ENCODE peak calls at places on chromosomes 2 and 18, in five cellular contexts. T is CD8-positive, alpha-beta T cell; C is astrocyte of the spinal cord; F is Panc1; V is IMR-90. E is an unnamed sample.

GRCh38 chr2:113240915-113241911 is 37.5 kb downstream of the PAX8 start:
- DNase-seq in V (peak; percentile 99), C (peak; percentile 98), T (no peak), F (peak; percentile 100), E (peak; percentile 99)

GRCh38 chr2:84849271-84849952 is 31.5 kb downstream of the TRABD2A start:
- DNase-seq in V (peak; percentile 60), T (no peak), C (no peak), F (no peak), E (peak; percentile 86)

GRCh38 chr2:177296047-177296446 is 31.5 kb upstream of the NFE2L2 start:
- DNase-seq in V (peak; percentile 31), C (peak; percentile 59), T (no peak), F (no peak), E (peak; percentile 57)

GRCh38 chr2:226124548-226125011 is 675.0 kb downstream of the IRS1 start:
- DNase-seq in T (no peak), V (peak; percentile 23), C (peak; percentile 33), F (no peak), E (no peak)

GRCh38 chr2:106982350-106982749 is 96.4 kb upstream of the ST6GAL2 start:
- DNase-seq in C (peak; percentile 43), T (no peak), V (peak; percentile 43), F (no peak), E (peak; percentile 81)

GRCh38 chr2:213995400-213996105 is 415.3 kb upstream of the VWC2L start:
- DNase-seq in F (peak; percentile 54), C (peak; percentile 86), V (peak; percentile 94), T (no peak), E (peak; percentile 95)

GRCh38 chr2:191545361-191545760 is 132.6 kb upstream of the NABP1 start:
- DNase-seq in T (no peak), F (no peak), V (no peak), C (no peak), E (no peak)

GRCh38 chr2:131015764-131016163 is 77.5 kb downstream of the FAM168B start:
- DNase-seq in T (no peak), V (no peak), C (no peak), F (no peak), E (no peak)

GRCh38 chr2:10530607-10531239 is 82.6 kb upstream of the ODC1 start:
- DNase-seq in F (no peak), T (no peak), C (no peak), V (no peak), E (no peak)

GRCh38 chr18:72866901-72867701 is 686 bp downstream of the NETO1 start:
- DNase-seq in F (no peak), T (no peak), C (peak; percentile 49), V (no peak), E (no peak)

GRCh38 chr2:30239308-30240161 is 8.2 kb downstream of the LBH start:
- DNase-seq in F (peak; percentile 36), C (peak; percentile 52), V (peak; percentile 67), T (peak; percentile 63), E (peak; percentile 69)

GRCh38 chr2:134225173-134225572 is 28.7 kb upstream of the MGAT5 start:
- DNase-seq in C (no peak), F (no peak), T (no peak), V (peak; percentile 54), E (no peak)

GRCh38 chr2:67103161-67103560 is 294.0 kb upstream of the ETAA1 start:
- DNase-seq in T (no peak), C (no peak), F (no peak), V (no peak), E (no peak)

GRCh38 chr2:64273524-64274398 is 129.5 kb upstream of the PELI1 start:
- DNase-seq in C (peak; percentile 87), F (no peak), V (peak; percentile 89), T (no peak), E (peak; percentile 97)

GRCh38 chr2:238518828-238519186 is 92.1 kb downstream of the ASB1 start:
- DNase-seq in C (no peak), V (no peak), T (no peak), F (no peak), E (no peak)

GRCh38 chr18:9403795-9404564 is 69.4 kb downstream of the TWSG1 start:
- DNase-seq in F (no peak), T (no peak), C (no peak), V (peak; percentile 22), E (no peak)
- H3K4me3 ChIP-seq in F (no peak overlapping the region), T (peak overlapping the region; percentile 27), C (no peak overlapping the region), V (no peak overlapping the region), E (no peak overlapping the region)

DNA sequence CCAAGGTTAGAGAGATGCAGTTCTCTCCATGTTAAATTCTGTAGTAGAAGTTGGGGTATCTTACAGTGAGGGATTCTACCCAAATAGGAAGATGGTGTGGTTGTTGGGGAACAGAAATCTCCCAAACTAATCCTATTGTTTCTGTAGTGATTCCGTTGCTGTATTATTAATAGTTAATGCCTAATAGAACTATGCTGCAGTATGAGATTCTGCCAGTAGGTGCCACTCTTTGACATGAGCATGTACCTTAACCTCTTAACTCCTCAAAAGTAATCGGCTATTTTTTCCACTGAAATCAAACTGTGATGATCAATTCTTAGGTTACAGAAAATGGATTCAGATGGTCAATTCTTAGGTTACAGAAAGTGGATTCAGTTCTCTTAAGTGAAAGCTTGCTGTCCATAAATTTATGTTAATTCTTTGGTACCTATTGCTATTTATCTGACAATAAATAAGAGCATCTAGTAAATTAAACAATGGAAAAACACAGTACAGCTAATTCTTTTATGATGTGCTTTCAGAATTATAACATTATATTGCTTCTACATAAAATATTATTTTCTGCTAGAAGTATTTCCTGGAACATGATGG is 97.9 kb upstream of the DLX2 start:
- DNase-seq in F (peak; percentile 13), C (peak; percentile 48), T (no peak), V (peak; percentile 59), E (peak; percentile 74)
- TF ChIP-seq CTCF in F (peak; percentile 61), C (peak; percentile 54), T (peak; percentile 28), V (peak; percentile 66), E (peak; percentile 82)

GRCh38 chr2:223052710-223053261 is 796 bp downstream of the KCNE4 start:
- DNase-seq in F (no peak), T (no peak), V (no peak), C (peak; percentile 43), E (no peak)
- H3K4me3 ChIP-seq in F (peak overlapping the region; percentile 45), T (no peak overlapping the region), V (peak overlapping the region; percentile 41), C (peak overlapping the region; percentile 56), E (no peak overlapping the region)

DNA sequence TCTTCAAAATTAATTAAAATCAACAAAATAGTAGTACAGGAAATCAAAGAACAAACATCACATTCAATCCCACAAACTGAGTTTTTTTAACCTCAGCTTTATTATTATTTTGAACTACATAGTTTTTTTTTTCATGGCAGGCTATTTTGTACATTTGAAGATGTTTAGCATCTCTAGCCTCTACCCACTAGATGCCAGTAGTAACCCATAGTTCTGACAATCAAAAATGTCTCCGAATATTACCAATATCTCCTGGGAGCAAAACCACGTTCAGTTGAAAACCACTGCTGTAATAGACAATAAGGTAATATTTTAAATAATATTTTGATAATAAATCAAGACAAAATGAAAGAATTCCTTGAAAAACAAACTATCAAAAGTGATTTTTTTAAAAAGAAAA is 702.6 kb upstream of the LRRTM1 start:
- DNase-seq in F (no peak), T (no peak), C (no peak), V (no peak), E (peak; percentile 60)
- TF ChIP-seq CTCF in F (no peak), T (no peak), C (no peak), V (no peak), E (peak; percentile 57)

DNA sequence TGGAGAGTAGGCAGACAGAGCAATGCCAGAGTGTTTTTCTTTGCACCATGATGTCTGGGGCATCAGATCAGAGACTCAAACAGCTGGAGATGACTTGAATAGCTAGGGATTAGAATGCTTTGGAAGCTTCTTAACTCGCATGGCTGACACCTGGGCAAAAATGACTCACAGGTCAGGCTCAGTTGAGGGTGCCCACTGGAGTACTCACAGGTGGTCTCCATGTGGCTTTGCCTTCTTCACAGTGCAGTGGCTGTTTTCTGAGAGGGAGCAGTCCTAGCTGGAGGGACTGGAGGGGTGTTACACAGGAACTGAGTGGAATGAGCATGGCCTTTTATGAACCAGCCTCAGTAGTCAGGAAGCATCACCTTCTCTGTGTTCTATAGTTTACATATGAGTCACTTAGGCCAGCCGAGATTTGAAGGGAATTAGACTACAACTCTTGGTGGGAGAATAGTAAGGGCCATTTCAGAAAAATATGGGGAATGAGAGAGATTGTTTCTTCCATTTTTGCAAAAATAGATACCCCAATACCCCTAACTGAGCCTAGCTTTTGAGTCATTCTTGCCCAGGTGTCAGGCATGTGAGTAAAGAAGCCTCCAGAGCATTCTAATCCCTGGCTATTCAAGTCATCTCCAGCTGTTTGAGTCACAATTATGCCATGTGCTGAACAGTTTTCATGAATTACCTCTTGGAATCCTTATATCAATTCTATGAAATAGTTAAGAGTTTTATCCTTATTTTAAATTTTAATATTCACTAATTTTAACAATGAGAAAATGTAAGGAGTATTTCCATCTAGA is 7.1 kb upstream of the PPP1R1C start:
- DNase-seq in F (no peak), V (peak; percentile 62), C (no peak), T (no peak), E (no peak)
- H3K4me3 ChIP-seq in F (no peak overlapping the region), V (no peak overlapping the region), C (no peak overlapping the region), T (no peak overlapping the region), E (no peak overlapping the region)

GRCh38 chr2:108855194-108855593 is 68.6 kb downstream of the CCDC138 start:
- DNase-seq in V (peak; percentile 8), C (peak; percentile 8), F (no peak), T (no peak), E (peak; percentile 56)
- TF ChIP-seq CTCF in V (peak; percentile 22), C (no peak), F (peak; percentile 23), T (peak; percentile 61), E (peak; percentile 71)

GRCh38 chr2:70765507-70765906 is 2.5 kb downstream of the ADD2 start:
- DNase-seq in V (no peak), C (no peak), F (no peak), T (no peak), E (no peak)
- H3K4me3 ChIP-seq in V (no peak overlapping the region), C (no peak overlapping the region), F (no peak overlapping the region), T (no peak overlapping the region), E (no peak overlapping the region)

GRCh38 chr2:66030553-66030952 is 404.4 kb upstream of the MEIS1 start:
- DNase-seq in T (no peak), C (no peak), F (no peak), V (peak; percentile 4), E (peak; percentile 27)
- TF ChIP-seq CTCF in T (no peak), C (no peak), F (no peak), V (no peak), E (peak; percentile 37)

GRCh38 chr2:27407798-27408491 is 1.4 kb downstream of the PPM1G start:
- DNase-seq in T (no peak), C (peak; percentile 54), V (peak; percentile 73), F (no peak), E (peak; percentile 72)
- H3K4me3 ChIP-seq in T (peak overlapping the region; percentile 45), C (peak overlapping the region; percentile 64), V (peak overlapping the region; percentile 63), F (peak overlapping the region; percentile 93), E (peak overlapping the region; percentile 77)